ENCODE peak calls at places on chromosomes 13 and 19, in ten cellular contexts. One of them, this sample, is unnamed.

GRCh38 chr13:98910501-98910951 is 67.3 kb downstream of the DOCK9 start:
- DNase-seq in NB4: peak; percentile 39
- DNase-seq in A673: peak; percentile 39
- DNase-seq in Peyer's patch: no peak
- DNase-seq in body of pancreas: no peak
- DNase-seq in fibroblast of lung: peak; percentile 28
- DNase-seq in fibroblast of pulmonary artery: peak; percentile 90
- DNase-seq in AG09319: no peak
- DNase-seq in GM23338: no peak
- DNase-seq in endothelial cell: peak; percentile 34
- DNase-seq in this sample: no peak

GRCh38 chr19:46904114-46905060 is 43.6 kb downstream of the ARHGAP35 start:
- DNase-seq in fibroblast of pulmonary artery: peak; percentile 84
- DNase-seq in NB4: no peak
- DNase-seq in endothelial cell: no peak
- DNase-seq in AG09319: no peak
- DNase-seq in fibroblast of lung: peak; percentile 50
- DNase-seq in A673: no peak
- DNase-seq in Peyer's patch: no peak
- DNase-seq in GM23338: peak; percentile 47
- DNase-seq in body of pancreas: peak; percentile 27
- DNase-seq in this sample: peak; percentile 34

GRCh38 chr19:1847684-1848398 is 442 bp downstream of the REXO1 start:
- DNase-seq in A673: peak; percentile 38
- DNase-seq in NB4: peak; percentile 56
- DNase-seq in GM23338: peak; percentile 76
- DNase-seq in endothelial cell: peak; percentile 71
- DNase-seq in fibroblast of pulmonary artery: peak; percentile 57
- DNase-seq in Peyer's patch: no peak
- DNase-seq in fibroblast of lung: peak; percentile 37
- DNase-seq in body of pancreas: peak; percentile 21
- DNase-seq in AG09319: no peak
- DNase-seq in this sample: no peak

GRCh38 chr13:112968380-112968909 is 569 bp upstream of the MCF2L start:
- DNase-seq in NB4: no peak
- DNase-seq in A673: no peak
- DNase-seq in fibroblast of pulmonary artery: no peak
- DNase-seq in AG09319: no peak
- DNase-seq in endothelial cell: no peak
- DNase-seq in fibroblast of lung: no peak
- DNase-seq in GM23338: peak; percentile 62
- DNase-seq in body of pancreas: peak; percentile 79
- DNase-seq in Peyer's patch: peak; percentile 64
- DNase-seq in this sample: no peak

GRCh38 chr19:33434886-33435705 is 61.6 kb downstream of the CEBPG start:
- DNase-seq in A673: peak; percentile 52
- DNase-seq in fibroblast of pulmonary artery: peak; percentile 18
- DNase-seq in AG09319: no peak
- DNase-seq in endothelial cell: no peak
- DNase-seq in Peyer's patch: no peak
- DNase-seq in fibroblast of lung: peak; percentile 19
- DNase-seq in body of pancreas: no peak
- DNase-seq in GM23338: no peak
- DNase-seq in NB4: peak; percentile 37
- DNase-seq in this sample: no peak

GRCh38 chr19:18321729-18322091 is 1.2 kb downstream of the LSM4 start:
- DNase-seq in AG09319: no peak
- DNase-seq in NB4: peak; percentile 81
- DNase-seq in fibroblast of lung: peak; percentile 36
- DNase-seq in endothelial cell: no peak
- DNase-seq in Peyer's patch: no peak
- DNase-seq in A673: peak; percentile 40
- DNase-seq in fibroblast of pulmonary artery: peak; percentile 29
- DNase-seq in GM23338: no peak
- DNase-seq in body of pancreas: no peak
- DNase-seq in this sample: no peak

GRCh38 chr19:50332264-50333038 is 3.3 kb upstream of the KCNC3 start:
- DNase-seq in GM23338: peak; percentile 86
- DNase-seq in Peyer's patch: no peak
- DNase-seq in AG09319: no peak
- DNase-seq in endothelial cell: no peak
- DNase-seq in fibroblast of pulmonary artery: no peak
- DNase-seq in A673: no peak
- DNase-seq in fibroblast of lung: no peak
- DNase-seq in body of pancreas: peak; percentile 60
- DNase-seq in NB4: no peak
- DNase-seq in this sample: no peak

GRCh38 chr13:83350569-83350968 is 531.7 kb downstream of the SLITRK1 start:
- DNase-seq in endothelial cell: no peak
- DNase-seq in NB4: no peak
- DNase-seq in fibroblast of pulmonary artery: peak; percentile 7
- DNase-seq in GM23338: no peak
- DNase-seq in A673: peak; percentile 17
- DNase-seq in fibroblast of lung: peak; percentile 31
- DNase-seq in AG09319: no peak
- DNase-seq in Peyer's patch: no peak
- DNase-seq in body of pancreas: no peak
- DNase-seq in this sample: no peak

GRCh38 chr13:74868044-74868443 is 613.9 kb downstream of the TBC1D4 start:
- DNase-seq in body of pancreas: no peak
- DNase-seq in fibroblast of pulmonary artery: no peak
- DNase-seq in NB4: no peak
- DNase-seq in Peyer's patch: no peak
- DNase-seq in GM23338: no peak
- DNase-seq in AG09319: no peak
- DNase-seq in endothelial cell: no peak
- DNase-seq in fibroblast of lung: no peak
- DNase-seq in A673: no peak
- DNase-seq in this sample: no peak

GRCh38 chr13:102872531-102872930 is 26.7 kb downstream of the ERCC5 start:
- DNase-seq in NB4: no peak
- DNase-seq in GM23338: no peak
- DNase-seq in fibroblast of lung: no peak
- DNase-seq in body of pancreas: no peak
- DNase-seq in AG09319: no peak
- DNase-seq in Peyer's patch: no peak
- DNase-seq in fibroblast of pulmonary artery: no peak
- DNase-seq in A673: no peak
- DNase-seq in endothelial cell: no peak
- DNase-seq in this sample: no peak

GRCh38 chr19:43470288-43470687 is 4.9 kb upstream of the LYPD3 start:
- DNase-seq in endothelial cell: no peak
- DNase-seq in fibroblast of lung: peak; percentile 36
- DNase-seq in NB4: no peak
- DNase-seq in A673: no peak
- DNase-seq in Peyer's patch: no peak
- DNase-seq in fibroblast of pulmonary artery: no peak
- DNase-seq in GM23338: peak; percentile 29
- DNase-seq in body of pancreas: no peak
- DNase-seq in AG09319: no peak
- DNase-seq in this sample: peak; percentile 24

GRCh38 chr13:52428295-52428694 is 22.1 kb downstream of the VPS36 start:
- DNase-seq in GM23338: no peak
- DNase-seq in endothelial cell: no peak
- DNase-seq in fibroblast of pulmonary artery: peak; percentile 75
- DNase-seq in AG09319: no peak
- DNase-seq in A673: no peak
- DNase-seq in NB4: no peak
- DNase-seq in body of pancreas: no peak
- DNase-seq in fibroblast of lung: no peak
- DNase-seq in Peyer's patch: no peak
- DNase-seq in this sample: peak; percentile 41

GRCh38 chr19:33700408-33700757 is 78.6 kb downstream of the CHST8 start:
- DNase-seq in endothelial cell: no peak
- DNase-seq in AG09319: no peak
- DNase-seq in GM23338: no peak
- DNase-seq in body of pancreas: no peak
- DNase-seq in fibroblast of pulmonary artery: no peak
- DNase-seq in Peyer's patch: no peak
- DNase-seq in NB4: no peak
- DNase-seq in A673: no peak
- DNase-seq in fibroblast of lung: no peak
- DNase-seq in this sample: no peak

GRCh38 chr19:5669212-5669611 is 11.1 kb downstream of the MICOS13 start:
- DNase-seq in body of pancreas: no peak
- DNase-seq in GM23338: no peak
- DNase-seq in A673: no peak
- DNase-seq in Peyer's patch: no peak
- DNase-seq in AG09319: no peak
- DNase-seq in fibroblast of lung: no peak
- DNase-seq in fibroblast of pulmonary artery: no peak
- DNase-seq in NB4: no peak
- DNase-seq in endothelial cell: no peak
- DNase-seq in this sample: no peak

DNA sequence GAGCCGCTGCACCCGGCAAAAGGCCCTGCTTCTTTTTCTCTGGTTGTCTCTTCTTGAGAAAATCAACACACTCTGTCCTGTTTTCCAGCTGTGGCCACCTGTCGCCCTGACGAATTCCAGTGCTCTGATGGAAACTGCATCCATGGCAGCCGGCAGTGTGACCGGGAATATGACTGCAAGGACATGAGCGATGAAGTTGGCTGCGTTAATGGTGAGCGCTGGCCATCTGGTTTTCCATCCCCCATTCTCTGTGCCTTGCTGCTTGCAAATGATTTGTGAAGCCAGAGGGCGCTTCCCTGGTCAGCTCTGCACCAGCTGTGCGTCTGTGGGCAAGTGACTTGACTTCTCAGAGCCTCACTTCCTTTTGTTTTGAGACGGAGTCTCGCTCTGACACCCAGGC is 17.2 kb downstream of the LDLR start:
- DNase-seq in AG09319: no peak
- DNase-seq in Peyer's patch: peak; percentile 64
- DNase-seq in body of pancreas: no peak
- DNase-seq in endothelial cell: no peak
- DNase-seq in GM23338: no peak
- DNase-seq in fibroblast of lung: peak; percentile 43
- DNase-seq in A673: no peak
- DNase-seq in fibroblast of pulmonary artery: no peak
- DNase-seq in NB4: no peak
- DNase-seq in this sample: no peak
- TF ChIP-seq CTCF in AG09319: no peak
- TF ChIP-seq CTCF in Peyer's patch: no peak
- TF ChIP-seq CTCF in body of pancreas: no peak
- TF ChIP-seq CTCF in endothelial cell: no peak
- TF ChIP-seq CTCF in GM23338: no peak
- TF ChIP-seq CTCF in fibroblast of lung: no peak
- TF ChIP-seq CTCF in A673: no peak
- TF ChIP-seq CTCF in fibroblast of pulmonary artery: no peak
- TF ChIP-seq CTCF in NB4: no peak
- TF ChIP-seq CTCF in this sample: no peak

GRCh38 chr13:109500146-109500773 is 286.1 kb downstream of the IRS2 start:
- DNase-seq in GM23338: peak; percentile 41
- DNase-seq in Peyer's patch: no peak
- DNase-seq in NB4: peak; percentile 38
- DNase-seq in body of pancreas: no peak
- DNase-seq in fibroblast of pulmonary artery: peak; percentile 39
- DNase-seq in endothelial cell: peak; percentile 37
- DNase-seq in A673: peak; percentile 24
- DNase-seq in AG09319: no peak
- DNase-seq in fibroblast of lung: peak; percentile 15
- DNase-seq in this sample: no peak
- TF ChIP-seq CTCF in GM23338: peak; percentile 15
- TF ChIP-seq CTCF in Peyer's patch: no peak
- TF ChIP-seq CTCF in NB4: no peak
- TF ChIP-seq CTCF in body of pancreas: no peak
- TF ChIP-seq CTCF in fibroblast of pulmonary artery: peak; percentile 34
- TF ChIP-seq CTCF in endothelial cell: no peak
- TF ChIP-seq CTCF in A673: peak; percentile 20
- TF ChIP-seq CTCF in AG09319: no peak
- TF ChIP-seq CTCF in fibroblast of lung: peak; percentile 26
- TF ChIP-seq CTCF in this sample: peak; percentile 35

GRCh38 chr13:60135344-60135743 is 28.4 kb downstream of the DIAPH3 start:
- DNase-seq in fibroblast of pulmonary artery: no peak
- DNase-seq in A673: no peak
- DNase-seq in fibroblast of lung: no peak
- DNase-seq in endothelial cell: no peak
- DNase-seq in AG09319: no peak
- DNase-seq in Peyer's patch: no peak
- DNase-seq in GM23338: no peak
- DNase-seq in body of pancreas: no peak
- DNase-seq in NB4: no peak
- DNase-seq in this sample: no peak

GRCh38 chr13:60137911-60138570 is 25.7 kb downstream of the DIAPH3 start:
- DNase-seq in AG09319: no peak
- DNase-seq in fibroblast of pulmonary artery: no peak
- DNase-seq in body of pancreas: no peak
- DNase-seq in endothelial cell: no peak
- DNase-seq in NB4: no peak
- DNase-seq in fibroblast of lung: no peak
- DNase-seq in GM23338: no peak
- DNase-seq in Peyer's patch: no peak
- DNase-seq in A673: no peak
- DNase-seq in this sample: no peak

GRCh38 chr13:60138674-60139073 is 25.1 kb downstream of the DIAPH3 start:
- DNase-seq in fibroblast of lung: no peak
- DNase-seq in NB4: no peak
- DNase-seq in body of pancreas: no peak
- DNase-seq in fibroblast of pulmonary artery: no peak
- DNase-seq in AG09319: no peak
- DNase-seq in GM23338: no peak
- DNase-seq in Peyer's patch: no peak
- DNase-seq in A673: no peak
- DNase-seq in endothelial cell: no peak
- DNase-seq in this sample: no peak

GRCh38 chr13:60139272-60139671 is 24.5 kb downstream of the DIAPH3 start:
- DNase-seq in fibroblast of pulmonary artery: no peak
- DNase-seq in AG09319: no peak
- DNase-seq in A673: no peak
- DNase-seq in body of pancreas: no peak
- DNase-seq in fibroblast of lung: no peak
- DNase-seq in GM23338: no peak
- DNase-seq in NB4: no peak
- DNase-seq in Peyer's patch: no peak
- DNase-seq in endothelial cell: no peak
- DNase-seq in this sample: no peak

DNA sequence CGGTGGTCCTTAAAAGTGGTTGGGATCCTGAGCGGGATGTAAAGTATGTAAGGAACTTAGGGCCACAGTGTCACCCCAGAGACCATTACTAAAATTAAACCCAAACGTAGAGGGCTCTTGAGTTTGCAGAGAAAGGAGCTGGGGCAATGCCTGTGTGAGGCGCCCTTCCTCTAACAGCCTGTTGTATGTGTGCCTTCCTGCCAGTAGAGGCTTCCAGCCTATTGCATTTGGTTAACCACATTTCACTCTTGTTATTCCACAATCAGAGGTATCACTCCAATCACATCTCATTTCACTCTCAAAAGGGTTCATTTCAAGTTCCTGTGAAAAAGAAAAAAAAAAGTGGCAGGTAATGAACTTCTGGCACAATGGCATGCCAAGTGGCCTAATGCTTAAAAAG is 29.4 kb downstream of the DIAPH3 start:
- DNase-seq in GM23338: peak; percentile 80
- DNase-seq in NB4: no peak
- DNase-seq in Peyer's patch: no peak
- DNase-seq in A673: peak; percentile 20
- DNase-seq in AG09319: no peak
- DNase-seq in body of pancreas: no peak
- DNase-seq in fibroblast of lung: peak; percentile 58
- DNase-seq in endothelial cell: no peak
- DNase-seq in fibroblast of pulmonary artery: peak; percentile 37
- DNase-seq in this sample: no peak
- TF ChIP-seq CTCF in GM23338: peak; percentile 80
- TF ChIP-seq CTCF in NB4: no peak
- TF ChIP-seq CTCF in Peyer's patch: no peak
- TF ChIP-seq CTCF in A673: peak; percentile 39
- TF ChIP-seq CTCF in AG09319: peak; percentile 47
- TF ChIP-seq CTCF in body of pancreas: no peak
- TF ChIP-seq CTCF in fibroblast of lung: peak; percentile 60
- TF ChIP-seq CTCF in endothelial cell: no peak
- TF ChIP-seq CTCF in fibroblast of pulmonary artery: peak; percentile 36
- TF ChIP-seq CTCF in this sample: peak; percentile 54

GRCh38 chr13:77820431-77821149 is 98.0 kb downstream of the EDNRB start:
- DNase-seq in fibroblast of pulmonary artery: no peak
- DNase-seq in fibroblast of lung: no peak
- DNase-seq in AG09319: no peak
- DNase-seq in endothelial cell: no peak
- DNase-seq in GM23338: peak; percentile 43
- DNase-seq in NB4: peak; percentile 7
- DNase-seq in body of pancreas: no peak
- DNase-seq in Peyer's patch: no peak
- DNase-seq in A673: peak; percentile 25
- DNase-seq in this sample: no peak
- TF ChIP-seq CTCF in fibroblast of pulmonary artery: peak; percentile 16
- TF ChIP-seq CTCF in fibroblast of lung: no peak
- TF ChIP-seq CTCF in AG09319: no peak
- TF ChIP-seq CTCF in endothelial cell: peak; percentile 60
- TF ChIP-seq CTCF in GM23338: peak; percentile 40
- TF ChIP-seq CTCF in NB4: peak; percentile 30
- TF ChIP-seq CTCF in body of pancreas: no peak
- TF ChIP-seq CTCF in Peyer's patch: no peak
- TF ChIP-seq CTCF in A673: peak; percentile 53
- TF ChIP-seq CTCF in this sample: peak; percentile 32

This sample was measured in AG04450.